ENCODE peak calls at places on chromosomes 4 and X, in ten cellular contexts. E is activated naive CD8-positive, alpha-beta T cell treated with anti-CD3 and anti-CD28 coated beads, Interleukin-2, amount 50 U/mL, for 24 hours; X is ELF-1; G is M059J; D is adipocyte; V is anterior cingulate cortex; M is GM12865; B is HCEC 1CT; L is T-helper 9 cell; N is CD8-positive, alpha-beta memory T cell. H is an unnamed sample.

GRCh38 chrX:132757066-132757623 is 201.3 kb downstream of the HS6ST2 start:
- DNase-seq in E (no peak), X (peak; percentile 64), G (no peak), D (no peak), V (no peak), M (no peak), B (no peak), L (no peak), N (no peak), H (no peak)

GRCh38 chrX:14362731-14363130 is 166.6 kb upstream of the GLRA2 start:
- DNase-seq in E (no peak), X (no peak), G (peak; percentile 51), D (peak; percentile 18), V (no peak), M (no peak), B (no peak), L (no peak), N (no peak), H (peak; percentile 76)

GRCh38 chr4:3873446-3874415 is 107.5 kb downstream of the ADRA2C start:
- DNase-seq in E (no peak), X (peak; percentile 83), G (no peak), D (no peak), V (no peak), M (no peak), B (no peak), L (no peak), N (no peak), H (no peak)

GRCh38 chrX:119604778-119605177 is 1.4 kb downstream of the NKRF start:
- DNase-seq in E (no peak), X (no peak), G (no peak), D (no peak), V (no peak), M (no peak), B (no peak), L (no peak), N (no peak), H (no peak)

GRCh38 chr4:102564399-102564921 is 63.3 kb downstream of the NFKB1 start:
- DNase-seq in E (peak; percentile 53), X (no peak), G (peak; percentile 64), D (no peak), V (no peak), M (peak; percentile 89), B (peak; percentile 58), L (no peak), N (no peak), H (peak; percentile 54)

GRCh38 chr4:1796486-1797204 is 3.6 kb downstream of the FGFR3 start:
- DNase-seq in E (no peak), X (no peak), G (no peak), D (no peak), V (no peak), M (no peak), B (no peak), L (no peak), N (no peak), H (no peak)

GRCh38 chr4:32560306-32560705 is 1840.1 kb downstream of the PCDH7 start:
- DNase-seq in E (no peak), X (no peak), G (peak; percentile 7), D (peak; percentile 88), V (no peak), M (no peak), B (no peak), L (no peak), N (no peak), H (no peak)

GRCh38 chr4:140250989-140251552 is 97.1 kb upstream of the MAML3 start:
- DNase-seq in E (no peak), X (peak; percentile 31), G (no peak), D (peak; percentile 45), V (no peak), M (no peak), B (no peak), L (no peak), N (no peak), H (peak; percentile 29)

GRCh38 chrX:94662665-94663064 is 988.7 kb downstream of the FAM133A start:
- DNase-seq in E (no peak), X (no peak), G (no peak), D (no peak), V (no peak), M (no peak), B (no peak), L (no peak), N (no peak), H (no peak)

GRCh38 chr4:51895158-51895557 is 52.2 kb downstream of the DCUN1D4 start:
- DNase-seq in E (no peak), X (no peak), G (no peak), D (no peak), V (no peak), M (peak; percentile 38), B (no peak), L (no peak), N (no peak), H (peak; percentile 15)

GRCh38 chr4:175435437-175435836 is 376.6 kb downstream of the GPM6A start:
- DNase-seq in E (no peak), X (peak; percentile 32), G (peak; percentile 88), D (peak; percentile 8), V (no peak), M (no peak), B (peak; percentile 42), L (no peak), N (no peak), H (no peak)

GRCh38 chrX:75273483-75273882 is 402 bp upstream of the UPRT start:
- DNase-seq in E (peak; percentile 10), X (no peak), G (peak; percentile 28), D (no peak), V (no peak), M (no peak), B (no peak), L (no peak), N (no peak), H (no peak)

GRCh38 chrX:7378406-7378805 is 230.5 kb upstream of the PUDP start:
- DNase-seq in E (no peak), X (no peak), G (no peak), D (no peak), V (no peak), M (no peak), B (no peak), L (no peak), N (no peak), H (no peak)

GRCh38 chr4:139704915-139705485 is 39.4 kb downstream of the MGST2 start:
- DNase-seq in E (no peak), X (no peak), G (peak; percentile 8), D (no peak), V (no peak), M (no peak), B (no peak), L (no peak), N (no peak), H (peak; percentile 21)

GRCh38 chr4:113979157-113979972 is at the start of gene ARSJ:
- DNase-seq in E (peak; percentile 23), X (peak; percentile 74), G (peak; percentile 73), D (peak; percentile 87), V (peak; percentile 33), M (peak; percentile 18), B (peak; percentile 66), L (no peak), N (peak; percentile 1), H (peak; percentile 92)

GRCh38 chr4:27357283-27357682 is 496.6 kb downstream of the STIM2 start:
- DNase-seq in E (no peak), X (no peak), G (peak; percentile 4), D (peak; percentile 49), V (no peak), M (no peak), B (no peak), L (no peak), N (no peak), H (peak; percentile 44)

GRCh38 chrX:104324871-104325585 is 70.3 kb upstream of the ESX1 start:
- DNase-seq in E (no peak), X (no peak), G (peak; percentile 59), D (no peak), V (no peak), M (no peak), B (peak; percentile 61), L (no peak), N (no peak), H (peak; percentile 37)

GRCh38 chr4:26746742-26747351 is 113.8 kb upstream of the STIM2 start:
- DNase-seq in E (peak; percentile 29), X (no peak), G (no peak), D (no peak), V (no peak), M (peak; percentile 88), B (no peak), L (no peak), N (no peak), H (no peak)

GRCh38 chr4:82630079-82630478 is 68.3 kb upstream of the TMEM150C start:
- DNase-seq in E (no peak), X (no peak), G (peak; percentile 11), D (no peak), V (no peak), M (no peak), B (no peak), L (no peak), N (no peak), H (peak; percentile 21)

GRCh38 chrX:96611619-96612362 is 72.9 kb upstream of the DIAPH2 start:
- DNase-seq in E (no peak), X (no peak), G (no peak), D (peak; percentile 51), V (no peak), M (no peak), B (peak; percentile 45), L (no peak), N (no peak), H (peak; percentile 59)

GRCh38 chr4:36256398-36256828 is 12.1 kb upstream of the ARAP2 start:
- DNase-seq in E (peak; percentile 18), X (no peak), G (no peak), D (no peak), V (peak; percentile 14), M (peak; percentile 85), B (no peak), L (no peak), N (no peak), H (no peak)

GRCh38 chr4:53601251-53601764 is 10.0 kb upstream of the LNX1 start:
- DNase-seq in E (no peak), X (peak; percentile 70), G (no peak), D (no peak), V (no peak), M (peak; percentile 70), B (no peak), L (no peak), N (no peak), H (peak; percentile 24)

GRCh38 chr4:26525751-26526150 is 35.5 kb upstream of the CCKAR start:
- DNase-seq in E (no peak), X (no peak), G (peak; percentile 64), D (no peak), V (no peak), M (no peak), B (no peak), L (no peak), N (no peak), H (no peak)

GRCh38 chrX:115693476-115693875 is 132.5 kb downstream of the PLS3 start:
- DNase-seq in E (no peak), X (no peak), G (no peak), D (no peak), V (no peak), M (no peak), B (no peak), L (no peak), N (no peak), H (no peak)

GRCh38 chrX:100663651-100664050 is 19.7 kb downstream of the SRPX2 start:
- DNase-seq in E (no peak), X (no peak), G (no peak), D (no peak), V (no peak), M (no peak), B (no peak), L (no peak), N (no peak), H (no peak)

GRCh38 chrX:100745806-100746537 is 14.1 kb upstream of the SYTL4 start:
- DNase-seq in E (no peak), X (peak; percentile 27), G (no peak), D (peak; percentile 15), V (no peak), M (no peak), B (no peak), L (no peak), N (no peak), H (peak; percentile 32)

GRCh38 chr4:100299019-100299418 is 108.8 kb upstream of the DDIT4L start:
- DNase-seq in E (no peak), X (peak; percentile 19), G (peak; percentile 81), D (peak; percentile 94), V (no peak), M (no peak), B (peak; percentile 82), L (no peak), N (no peak), H (peak; percentile 93)

GRCh38 chrX:47556045-47556623 is 4.9 kb upstream of the ARAF start:
- DNase-seq in E (peak; percentile 78), X (peak; percentile 97), G (peak; percentile 92), D (peak; percentile 92), V (peak; percentile 93), M (peak; percentile 29), B (peak; percentile 89), L (peak; percentile 62), N (peak; percentile 78), H (peak; percentile 94)